ENCODE peak calls at places on chromosomes 16 and 17, in five cellular contexts. U, N, I, B and W are unnamed samples.

GRCh38 chr17:10198509-10199249 is at the start of gene GAS7:
- DNase-seq in N (no peak), U (no peak), I (peak), B (no peak), W (peak)

GRCh38 chr17:47847341-47848197 is 3.4 kb downstream of the SP6 start:
- DNase-seq in B (peak), I (peak), N (no peak), U (no peak), W (no peak)

GRCh38 chr17:41498276-41498675 is 7.1 kb downstream of the KRT13 start:
- DNase-seq in U (no peak), I (no peak), N (no peak), B (peak), W (no peak)

GRCh38 chr16:83806036-83806435 is 1.7 kb upstream of the HSBP1 start:
- DNase-seq in I (no peak), N (no peak), U (no peak), B (no peak), W (no peak)

GRCh38 chr17:28282596-28282995 is 36.4 kb upstream of the TMEM97 start:
- DNase-seq in B (no peak), I (no peak), N (no peak), U (no peak), W (no peak)

GRCh38 chr16:30355144-30355953 is at the start of gene CD2BP2:
- DNase-seq in U (peak), N (peak), B (peak), I (peak), W (peak)

GRCh38 chr16:66900721-66901441 is 17.8 kb downstream of the CDH16 start:
- DNase-seq in B (peak), N (no peak), I (peak), U (no peak), W (no peak)

GRCh38 chr17:20784100-20784665 is 204.7 kb downstream of the CDRT15L2 start:
- DNase-seq in U (no peak), I (peak), N (no peak), B (no peak), W (peak)

GRCh38 chr16:12061336-12062055 is 85.0 kb downstream of the SNX29 start:
- DNase-seq in B (no peak), U (no peak), N (no peak), I (no peak), W (no peak)

GRCh38 chr16:57115504-57116182 is 23.3 kb downstream of the CPNE2 start:
- DNase-seq in N (no peak), B (no peak), I (peak), U (no peak), W (no peak)

GRCh38 chr17:29590979-29591736 is 1.7 kb upstream of the GIT1 start:
- DNase-seq in B (peak), U (no peak), N (no peak), I (peak), W (no peak)

GRCh38 chr17:79652999-79653643 is 42.3 kb upstream of the RBFOX3 start:
- DNase-seq in U (no peak), I (no peak), N (no peak), B (no peak), W (peak)

GRCh38 chr16:25838724-25839186 is 147.0 kb downstream of the HS3ST4 start:
- DNase-seq in I (peak), B (peak), N (no peak), U (peak), W (no peak)

GRCh38 chr17:35372846-35373531 is 432 bp downstream of the SLFN11 start:
- DNase-seq in B (peak), U (no peak), I (peak), N (no peak), W (no peak)

GRCh38 chr17:40936437-40936971 is 942 bp downstream of the KRT23 start:
- DNase-seq in N (no peak), U (no peak), I (no peak), B (no peak), W (no peak)